ENCODE peak calls at places on chromosomes 12 and 14, in five cellular contexts. H is epithelial cell of proximal tubule, W is pancreas, G is AG04450, Q is neural progenitor cell. Y is an unnamed sample.

GRCh38 chr14:89058707-89059106 is 234.3 kb downstream of the TTC8 start:
- DNase-seq in Q (no peak), G (no peak), H (no peak), W (no peak), Y (no peak)

GRCh38 chr12:49873361-49873934 is 30.3 kb downstream of the FAIM2 start:
- DNase-seq in Q (no peak), G (no peak), H (peak), W (no peak), Y (no peak)

GRCh38 chr12:51202650-51203198 is 15.1 kb downstream of the POU6F1 start:
- DNase-seq in H (no peak), Q (no peak), G (no peak), W (no peak), Y (no peak)

GRCh38 chr12:75446857-75447256 is 33.7 kb upstream of the GLIPR1 start:
- DNase-seq in W (no peak), Q (no peak), G (peak), H (no peak), Y (no peak)

GRCh38 chr12:83470749-83471148 is 784.0 kb downstream of the TMTC2 start:
- DNase-seq in H (no peak), Q (no peak), W (no peak), G (no peak), Y (no peak)

GRCh38 chr14:75283884-75284563 is 5.4 kb downstream of the FOS start:
- DNase-seq in Q (no peak), H (no peak), G (no peak), W (no peak), Y (no peak)

GRCh38 chr12:28869197-28869596 is 279.9 kb upstream of the FAR2 start:
- DNase-seq in W (no peak), H (no peak), G (peak), Q (no peak), Y (peak)

GRCh38 chr14:94113908-94114588 is 3.5 kb downstream of the IFI27 start:
- DNase-seq in G (no peak), Q (no peak), W (peak), H (no peak), Y (no peak)

GRCh38 chr12:121970901-121971300 is 50.8 kb upstream of the BCL7A start:
- DNase-seq in Q (no peak), H (no peak), W (no peak), G (no peak), Y (no peak)

GRCh38 chr12:27922591-27923139 is 49.9 kb downstream of the PTHLH start:
- DNase-seq in Q (no peak), W (no peak), G (no peak), H (no peak), Y (no peak)

GRCh38 chr12:31853520-31853919 is 105.7 kb upstream of the RESF1 start:
- DNase-seq in W (no peak), H (no peak), Q (no peak), G (no peak), Y (no peak)

GRCh38 chr14:52694761-52695480 is 437 bp downstream of the ERO1A start:
- DNase-seq in G (no peak), H (no peak), Q (peak), W (peak), Y (peak)

GRCh38 chr12:49089831-49090773 is 4.5 kb downstream of the DHH start:
- DNase-seq in W (peak), G (no peak), Q (peak), H (no peak), Y (no peak)

GRCh38 chr12:2959194-2959507 is at the start of gene TEAD4:
- DNase-seq in W (peak), G (peak), H (no peak), Q (peak), Y (no peak)

GRCh38 chr12:108724890-108725151 is 6.5 kb downstream of the CORO1C start:
- DNase-seq in W (no peak), G (no peak), Q (no peak), H (no peak), Y (no peak)

GRCh38 chr12:102874819-102875218 is 42.2 kb downstream of the PAH start:
- DNase-seq in W (no peak), H (no peak), Q (no peak), G (no peak), Y (no peak)

GRCh38 chr12:48934312-48934706 is 9.0 kb upstream of the FKBP11 start:
- DNase-seq in G (no peak), H (no peak), W (no peak), Q (no peak), Y (no peak)

GRCh38 chr12:20272801-20273200 is 95.5 kb upstream of the PDE3A start:
- DNase-seq in H (no peak), W (no peak), G (no peak), Q (no peak), Y (no peak)

GRCh38 chr12:94265966-94266365 is 117.6 kb downstream of the PLXNC1 start:
- DNase-seq in W (no peak), H (no peak), Q (no peak), G (no peak), Y (no peak)

GRCh38 chr14:51507556-51508511 is 143.9 kb upstream of the FRMD6 start:
- DNase-seq in W (no peak), H (no peak), Q (peak), G (no peak), Y (no peak)

GRCh38 chr12:88111074-88111652 is 30.7 kb downstream of the CEP290 start:
- DNase-seq in H (peak), W (no peak), G (no peak), Q (peak), Y (peak)

GRCh38 chr12:114399664-114400211 is 6.2 kb downstream of the TBX5 start:
- DNase-seq in G (peak), H (no peak), W (no peak), Q (peak), Y (no peak)

GRCh38 chr12:114396869-114397719 is 8.8 kb downstream of the TBX5 start:
- DNase-seq in G (no peak), H (no peak), W (no peak), Q (peak), Y (no peak)

GRCh38 chr12:114396153-114396868 is 9.6 kb downstream of the TBX5 start:
- DNase-seq in W (no peak), G (no peak), H (no peak), Q (peak), Y (no peak)

GRCh38 chr12:114400395-114400794 is 5.5 kb downstream of the TBX5 start:
- DNase-seq in Q (peak), W (no peak), G (no peak), H (no peak), Y (no peak)

DNA sequence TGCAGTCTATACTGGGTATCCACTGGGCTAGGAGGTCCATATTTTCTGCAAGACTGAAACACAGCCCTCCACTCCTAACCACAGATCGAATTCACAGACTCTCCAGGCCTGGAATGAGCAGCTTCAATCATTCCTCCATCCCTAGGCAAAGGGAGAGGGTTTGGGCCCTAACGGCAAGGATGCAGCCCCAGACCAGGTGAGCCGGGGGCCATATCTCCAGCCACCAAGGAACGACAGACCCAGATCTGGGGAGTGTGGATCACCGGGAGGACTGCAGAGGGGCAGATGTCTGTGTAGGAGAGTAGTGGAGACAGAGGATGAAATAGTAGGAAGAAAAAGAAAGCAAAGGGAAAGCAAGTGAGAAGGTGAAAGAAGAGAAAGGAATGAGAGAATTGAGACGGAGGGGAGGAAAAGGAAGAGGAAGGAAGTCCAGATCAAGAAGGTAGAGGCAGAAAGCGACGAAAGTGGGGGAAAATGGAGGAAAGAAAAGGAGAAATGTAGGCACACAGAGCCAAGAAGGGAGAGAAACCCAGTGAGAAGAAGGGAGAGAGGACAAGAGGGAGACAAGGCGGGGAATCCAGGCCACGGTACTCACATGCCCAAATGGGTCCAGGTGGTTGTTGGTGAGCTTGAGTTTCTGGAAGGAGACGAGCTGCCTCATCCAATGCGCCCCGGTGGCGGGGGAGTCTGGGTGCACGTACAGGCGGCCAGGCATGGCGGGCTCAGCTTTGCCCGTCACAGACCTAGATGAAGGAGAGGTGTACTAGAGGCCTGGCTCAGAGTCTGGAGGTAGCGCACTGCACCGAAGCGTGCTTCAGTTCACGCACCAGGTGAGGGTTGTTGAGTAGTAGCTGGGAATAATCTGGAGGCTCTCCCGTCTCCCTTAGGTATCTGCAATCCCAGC is 7.7 kb downstream of the TBX5 start:
- DNase-seq in W (no peak), H (no peak), Q (peak), G (no peak), Y (no peak)
- H3K4me3 ChIP-seq in W (no peak), H (no peak), Q (no peak), G (peak), Y (no peak)

GRCh38 chr12:57767876-57768275 is 998 bp upstream of the CYP27B1 start:
- DNase-seq in W (no peak), H (no peak), Q (no peak), G (no peak), Y (no peak)

GRCh38 chr12:57765698-57766463 is 997 bp downstream of the CYP27B1 start:
- DNase-seq in Q (no peak), W (peak), G (no peak), H (no peak), Y (no peak)

GRCh38 chr12:57767317-57767716 is 439 bp upstream of the CYP27B1 start:
- DNase-seq in Q (no peak), G (no peak), H (no peak), W (no peak), Y (no peak)

GRCh38 chr12:57765003-57765697 is 1.7 kb downstream of the CYP27B1 start:
- DNase-seq in Q (peak), W (peak), G (no peak), H (no peak), Y (no peak)

DNA sequence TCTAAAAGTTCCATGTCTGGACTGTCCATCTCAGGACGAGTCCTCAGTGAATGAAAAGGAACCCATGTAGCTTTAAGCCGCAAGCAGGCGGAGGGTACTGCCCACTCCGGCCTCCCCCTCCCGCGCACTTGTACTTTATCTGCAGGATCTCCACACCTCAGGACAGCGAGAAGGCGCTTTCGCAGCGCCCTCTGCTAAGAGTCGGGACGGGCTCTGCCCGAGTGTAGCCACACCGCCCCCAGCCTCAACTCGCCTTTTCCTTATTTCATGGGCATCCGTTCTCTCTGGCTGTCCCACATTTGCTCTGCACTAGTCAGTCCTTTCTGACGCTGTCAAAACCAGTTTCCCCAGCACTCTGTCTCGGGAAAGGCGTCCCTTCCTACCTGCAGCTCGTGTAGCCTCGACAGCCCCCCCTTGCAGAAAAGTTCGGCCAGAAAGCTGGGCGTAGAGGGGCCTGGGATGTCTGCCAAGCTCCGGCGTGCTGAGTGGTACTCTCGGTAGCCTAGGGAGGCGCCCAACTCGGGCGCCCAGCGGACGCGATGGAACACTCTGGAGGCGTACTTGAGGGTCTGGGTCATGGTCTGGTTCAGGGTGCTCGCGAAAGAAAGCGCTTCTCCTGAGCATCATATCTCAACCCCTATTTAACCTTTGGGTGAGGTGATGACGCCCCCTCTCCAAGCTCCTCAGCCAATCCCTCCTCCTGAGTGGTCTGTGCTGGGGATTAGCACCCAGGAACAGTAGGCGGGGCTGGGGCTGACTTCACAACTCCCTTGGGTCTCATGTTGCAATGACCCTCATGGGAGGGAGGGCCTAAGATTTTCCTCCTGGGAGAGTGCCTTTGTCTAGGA is at the start of gene CYP27B1:
- DNase-seq in H (no peak), W (no peak), Q (peak), G (no peak), Y (no peak)
- H3K4me3 ChIP-seq in H (peak), W (peak), Q (peak), G (peak), Y (peak)

DNA sequence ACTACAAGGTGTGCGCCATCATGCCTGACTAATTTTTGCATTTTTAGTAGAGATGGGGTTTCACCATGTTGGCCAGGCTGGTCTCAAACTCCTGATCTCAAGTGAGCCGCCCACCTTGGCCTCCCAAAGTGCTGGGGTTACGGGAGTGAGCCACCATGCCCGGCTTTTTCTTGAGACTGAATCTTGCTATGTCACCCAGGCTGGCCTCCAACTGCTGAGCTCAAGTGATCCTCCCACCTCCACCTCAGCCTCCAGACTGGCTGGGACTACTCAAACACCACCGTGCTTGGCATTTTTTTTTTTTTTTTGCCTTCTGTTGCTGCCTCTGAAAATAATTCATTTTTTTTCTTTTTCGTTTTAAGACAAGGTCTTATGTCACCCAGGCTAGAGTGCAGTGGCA is 8.2 kb upstream of the ESPL1 start:
- DNase-seq in G (no peak), W (no peak), Q (no peak), H (no peak), Y (no peak)
- H3K4me3 ChIP-seq in G (no peak), W (no peak), Q (no peak), H (no peak), Y (no peak)

GRCh38 chr12:71152838-71153237 is 5.0 kb downstream of the TSPAN8 start:
- DNase-seq in G (no peak), H (no peak), W (no peak), Q (no peak), Y (no peak)

GRCh38 chr12:71157601-71158233 is at the start of gene TSPAN8:
- DNase-seq in W (no peak), H (no peak), Q (no peak), G (no peak), Y (no peak)

GRCh38 chr12:71159260-71159659 is 1.5 kb upstream of the TSPAN8 start:
- DNase-seq in Q (no peak), W (no peak), H (no peak), G (no peak), Y (no peak)

GRCh38 chr12:71158361-71158882 is 623 bp upstream of the TSPAN8 start:
- DNase-seq in Q (no peak), H (no peak), G (no peak), W (no peak), Y (no peak)

GRCh38 chr12:71155228-71155627 is 2.6 kb downstream of the TSPAN8 start:
- DNase-seq in Q (no peak), W (no peak), G (no peak), H (no peak), Y (no peak)
- H3K4me3 ChIP-seq in Q (no peak), W (no peak), G (no peak), H (no peak), Y (no peak)

GRCh38 chr12:125573293-125573692 is 508.1 kb downstream of the AACS start:
- DNase-seq in W (no peak), H (no peak), G (no peak), Q (no peak), Y (no peak)

GRCh38 chr12:125564753-125565152 is 499.5 kb downstream of the AACS start:
- DNase-seq in H (no peak), W (no peak), Q (no peak), G (no peak), Y (no peak)

DNA sequence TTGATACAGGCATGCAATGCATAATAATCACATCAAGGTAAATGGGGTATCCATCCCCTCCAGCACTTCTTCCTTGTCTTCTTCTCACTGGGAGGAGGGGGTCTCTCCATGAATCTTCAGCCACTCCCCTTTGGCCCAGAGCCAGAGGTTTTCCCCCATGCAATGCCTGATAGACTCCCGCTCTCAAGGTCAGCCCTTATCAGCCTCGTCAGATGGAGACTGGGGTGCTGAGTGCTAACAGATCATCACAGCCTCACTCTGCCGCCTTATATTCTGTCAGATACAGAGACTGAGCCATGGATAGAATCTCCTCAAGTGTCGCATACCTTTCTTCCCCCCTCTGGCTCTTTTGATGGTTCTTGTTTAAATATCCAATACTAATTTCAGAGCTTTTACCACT is 503.1 kb downstream of the AACS start:
- DNase-seq in G (no peak), Q (no peak), W (no peak), H (no peak), Y (no peak)
- H3K4me3 ChIP-seq in G (no peak), Q (no peak), W (no peak), H (no peak), Y (no peak)

GRCh38 chr14:49688701-49689030 is 652 bp upstream of the POLE2 start:
- DNase-seq in Q (no peak), H (no peak), G (no peak), W (no peak), Y (no peak)
- H3K4me3 ChIP-seq in Q (peak), H (peak), G (no peak), W (no peak), Y (no peak)

GRCh38 chr12:40693503-40693863 is 1.2 kb downstream of the CNTN1 start:
- DNase-seq in G (no peak), W (no peak), H (no peak), Q (peak), Y (no peak)

GRCh38 chr12:40688085-40688725 is 4.0 kb upstream of the CNTN1 start:
- DNase-seq in G (no peak), H (no peak), W (no peak), Q (no peak), Y (no peak)

GRCh38 chr12:40692617-40693502 is 621 bp downstream of the CNTN1 start:
- DNase-seq in G (no peak), W (peak), Q (peak), H (no peak), Y (no peak)

GRCh38 chr12:40689576-40689975 is 2.7 kb upstream of the CNTN1 start:
- DNase-seq in H (no peak), W (no peak), Q (no peak), G (no peak), Y (no peak)

GRCh38 chr12:40691913-40692616 is at the start of gene CNTN1:
- DNase-seq in H (no peak), G (no peak), Q (peak), W (peak), Y (no peak)
- H3K4me3 ChIP-seq in H (peak), G (no peak), Q (peak), W (peak), Y (peak)

DNA sequence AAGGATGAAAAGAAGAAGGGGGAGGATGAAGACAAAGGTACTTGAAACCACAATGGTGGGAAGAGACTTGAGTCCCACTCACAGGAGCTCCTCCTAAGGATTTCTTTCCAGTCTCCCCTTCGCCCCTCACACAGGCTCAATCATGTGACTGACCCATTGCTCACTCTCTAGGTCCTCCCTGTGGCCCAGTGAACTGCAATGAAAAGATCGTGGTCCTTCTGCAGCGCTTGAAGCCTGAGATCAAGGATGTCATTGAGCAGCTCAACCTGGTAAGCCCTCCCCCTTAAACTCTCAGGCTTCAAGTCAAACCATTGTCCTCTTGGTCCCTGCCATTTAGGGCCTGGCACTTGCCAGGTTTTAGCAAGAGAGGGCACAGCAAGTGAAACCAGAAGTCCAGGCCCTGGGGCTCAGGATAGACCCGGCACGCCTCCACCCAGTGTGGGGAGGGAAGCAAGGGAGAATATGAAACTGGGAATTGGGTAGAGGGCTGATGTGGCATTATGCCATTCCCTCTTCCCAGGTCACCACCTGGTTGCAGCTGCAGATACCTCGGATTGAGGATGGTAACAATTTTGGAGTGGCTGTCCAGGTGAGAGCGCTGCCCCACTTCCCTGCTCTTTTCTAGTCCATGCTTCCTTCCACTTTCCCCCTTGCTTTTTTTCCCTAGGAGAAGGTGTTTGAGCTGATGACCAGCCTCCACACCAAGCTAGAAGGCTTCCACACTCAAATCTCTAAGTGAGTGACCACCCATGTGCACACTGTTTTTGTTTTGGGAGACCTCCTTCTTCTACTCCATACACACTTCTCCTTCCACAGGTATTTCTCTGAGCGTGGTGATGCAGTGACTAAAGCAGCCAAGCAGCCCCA is 1.8 kb downstream of the PSME1 start:
- DNase-seq in G (no peak), H (no peak), W (no peak), Q (no peak), Y (no peak)
- H3K4me3 ChIP-seq in G (no peak), H (no peak), W (no peak), Q (no peak), Y (no peak)

Y was measured in kidney epithelial cell.